ENCODE peak calls at places on chromosomes 11 and 22, in five cellular contexts. H, K, V, Q and B are unnamed samples.
A peak's percentile ranks its signal among the peaks of the same experiment; 100 is the strongest.

GRCh38 chr11:73321342-73322110 is 13.4 kb downstream of the ARHGEF17 start:
- DNase-seq in H (peak; percentile 53), K (no peak), V (peak; percentile 34), Q (peak; percentile 53), B (no peak)

GRCh38 chr11:61056566-61056965 is 45.7 kb upstream of the CD5 start:
- DNase-seq in H (no peak), K (no peak), V (no peak), Q (peak; percentile 9), B (no peak)

GRCh38 chr11:78327945-78328344 is 89.7 kb downstream of the GAB2 start:
- DNase-seq in H (no peak), K (no peak), V (no peak), Q (no peak), B (no peak)

GRCh38 chr22:31241200-31241599 is 29.1 kb downstream of the LIMK2 start:
- DNase-seq in H (no peak), K (no peak), V (no peak), Q (peak; percentile 79), B (no peak)

GRCh38 chr11:134237557-134237922 is 13.1 kb downstream of the VPS26B start:
- DNase-seq in H (no peak), K (no peak), V (no peak), Q (no peak), B (no peak)

GRCh38 chr22:49617264-49617663 is 210.4 kb downstream of the BRD1 start:
- DNase-seq in H (no peak), K (no peak), V (no peak), Q (no peak), B (no peak)

GRCh38 chr11:75482931-75483469 is 42.7 kb downstream of the GDPD5 start:
- DNase-seq in H (no peak), K (no peak), V (no peak), Q (no peak), B (no peak)

GRCh38 chr11:61694971-61695706 is 14.9 kb downstream of the DAGLA start:
- DNase-seq in H (no peak), K (peak; percentile 56), V (no peak), Q (peak; percentile 54), B (no peak)

GRCh38 chr11:116030697-116031331 is 526.6 kb upstream of the CADM1 start:
- DNase-seq in H (no peak), K (no peak), V (no peak), Q (no peak), B (no peak)

GRCh38 chr11:111120221-111120620 is 125.3 kb upstream of the POU2AF2 start:
- DNase-seq in H (no peak), K (no peak), V (no peak), Q (no peak), B (no peak)